ENCODE peak calls at places on chromosome 17, in ten cellular contexts. N is uterus, W is lung, O is endodermal cell, S is heart left ventricle, U is iPS DF 6.9, Q is heart right ventricle, P is IMR-90, R is spleen, V is endothelial cell of umbilical vein. H is an unnamed sample. For H3K36me3 and H3K4me1, the result is how much of the 10 kb centered on the place peaks cover.

GRCh38 chr17:68161644-68162428 is 86.0 kb upstream of the AMZ2 start:
- DNase-seq in W (no peak), Q (peak), R (no peak), U (no peak), V (no peak), S (peak), N (no peak), O (peak), P (no peak), H (no peak)

GRCh38 chr17:42061641-42062487 is 11.5 kb upstream of the C17orf113 start:
- DNase-seq in W (no peak), U (no peak), R (no peak), Q (no peak), N (no peak), P (no peak), V (no peak), O (peak), S (no peak), H (no peak)

GRCh38 chr17:1707107-1707506 is 3.1 kb downstream of the TLCD2 start:
- DNase-seq in U (no peak), R (no peak), Q (no peak), P (no peak), O (no peak), W (no peak), N (no peak), V (no peak), S (no peak), H (no peak)

GRCh38 chr17:1511756-1512321 is 4.6 kb downstream of the INPP5K start:
- DNase-seq in Q (peak), P (no peak), V (peak), S (peak), R (no peak), N (no peak), W (peak), U (no peak), O (peak), H (no peak)

GRCh38 chr17:27751622-27752490 is 48.5 kb downstream of the NOS2 start:
- DNase-seq in V (no peak), U (no peak), N (no peak), W (no peak), R (no peak), O (no peak), S (no peak), Q (no peak), P (no peak), H (no peak)

GRCh38 chr17:13024526-13025263 is 6.9 kb upstream of the ELAC2 start:
- DNase-seq in N (peak), Q (peak), W (peak), P (peak), U (no peak), R (peak), V (peak), S (peak), O (peak), H (peak)

GRCh38 chr17:2421315-2422147 is 20.7 kb upstream of the MNT start:
- DNase-seq in O (peak), S (no peak), W (no peak), P (peak), U (no peak), N (no peak), V (no peak), Q (no peak), R (no peak), H (no peak)

GRCh38 chr17:62720126-62720850 is 87.8 kb downstream of the MARCHF10 start:
- DNase-seq in U (no peak), W (no peak), N (no peak), R (no peak), Q (no peak), O (peak), S (no peak), V (peak), P (no peak), H (peak)

GRCh38 chr17:62966426-62967110 is 533 bp downstream of the TANC2 start:
- DNase-seq in R (peak), V (peak), O (peak), U (no peak), P (peak), N (peak), S (no peak), Q (peak), W (peak), H (no peak)

GRCh38 chr17:21425736-21426135 is 49.6 kb downstream of the KCNJ12 start:
- DNase-seq in V (no peak), Q (no peak), P (peak), O (peak), S (no peak), U (no peak), W (no peak), R (no peak), N (no peak), H (no peak)

GRCh38 chr17:32927724-32928526 is at the start of gene TMEM98:
- DNase-seq in U (no peak), R (no peak), W (no peak), O (peak), Q (peak), V (no peak), N (peak), P (peak), S (peak), H (no peak)

GRCh38 chr17:488993-489757 is 136.6 kb upstream of the RPH3AL start:
- DNase-seq in Q (no peak), U (no peak), S (peak), P (peak), V (peak), W (no peak), R (no peak), O (peak), N (peak), H (peak)

GRCh38 chr17:65850486-65850885 is 289.0 kb upstream of the AXIN2 start:
- DNase-seq in U (no peak), R (no peak), N (no peak), O (no peak), P (peak), Q (no peak), S (no peak), V (no peak), W (no peak), H (no peak)

GRCh38 chr17:36816214-36816613 is 121.1 kb upstream of the LHX1 start:
- DNase-seq in O (no peak), U (no peak), N (no peak), V (no peak), Q (no peak), R (no peak), W (no peak), P (no peak), S (no peak), H (no peak)

GRCh38 chr17:36818134-36818825 is 119.0 kb upstream of the LHX1 start:
- DNase-seq in U (no peak), N (no peak), W (no peak), S (no peak), V (no peak), R (no peak), Q (no peak), P (no peak), O (no peak), H (no peak)

GRCh38 chr17:36814958-36815357 is 122.3 kb upstream of the LHX1 start:
- DNase-seq in V (no peak), S (no peak), N (no peak), O (peak), U (no peak), P (no peak), W (no peak), Q (no peak), R (no peak), H (no peak)

GRCh38 chr17:36816889-36817288 is 120.4 kb upstream of the LHX1 start:
- DNase-seq in R (peak), P (no peak), Q (no peak), W (no peak), V (no peak), S (no peak), O (no peak), N (no peak), U (no peak), H (no peak)

DNA sequence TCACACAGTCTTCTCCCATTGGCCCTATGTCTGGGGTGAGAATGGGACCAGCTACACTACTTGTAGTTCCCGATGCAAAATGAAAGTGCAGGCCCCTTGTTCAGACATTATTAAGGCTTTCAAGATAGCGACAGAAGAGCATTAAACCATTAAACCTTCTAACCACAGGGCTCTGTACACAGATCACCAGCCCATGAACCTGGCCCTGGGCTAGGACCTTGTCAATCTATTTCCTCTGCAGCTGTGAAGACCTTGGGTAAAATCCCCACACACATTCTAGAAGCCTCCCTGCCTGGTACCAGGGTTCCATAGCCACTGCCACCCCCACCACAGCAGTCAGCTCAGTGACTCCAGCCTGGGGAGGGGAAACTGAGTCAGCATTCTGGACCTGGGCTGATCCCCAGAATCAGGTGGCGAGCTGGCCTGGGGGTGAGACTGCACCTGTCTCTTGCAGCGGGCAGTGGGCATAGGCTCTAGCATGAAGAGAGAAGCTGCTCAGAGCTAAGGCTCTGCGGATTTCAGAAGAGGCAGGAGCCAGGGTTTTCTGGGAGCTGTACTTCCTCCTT is 119.7 kb upstream of the LHX1 start:
- DNase-seq in U (no peak), N (no peak), O (no peak), Q (no peak), R (no peak), W (no peak), P (no peak), V (no peak), S (no peak), H (no peak)
- H3K36me3 ChIP-seq in U (under half), N (under half), O (under half), Q (under half), R (under half), W (under half), P (under half), V (under half), S (under half), H (under half)

GRCh38 chr17:82218349-82219075 is 5.9 kb upstream of the CCDC57 start:
- DNase-seq in N (no peak), O (peak), W (no peak), U (no peak), P (no peak), V (no peak), Q (no peak), S (peak), R (peak), H (no peak)
- H3K4me1 ChIP-seq in N (under half), O (under half), W (under half), U (under half), P (under half), V (under half), Q (half or more), S (under half), R (under half), H (half or more)

GRCh38 chr17:48056246-48056745 is 8.1 kb downstream of the NFE2L1 start:
- DNase-seq in Q (no peak), V (no peak), R (peak), O (no peak), U (no peak), P (no peak), W (no peak), S (peak), N (no peak), H (no peak)

GRCh38 chr17:48053758-48054237 is 5.6 kb downstream of the NFE2L1 start:
- DNase-seq in N (no peak), O (no peak), P (no peak), Q (no peak), S (no peak), W (no peak), V (no peak), U (no peak), R (no peak), H (no peak)

GRCh38 chr17:48055531-48056245 is 7.5 kb downstream of the NFE2L1 start:
- DNase-seq in R (peak), U (peak), S (no peak), P (peak), N (no peak), V (no peak), W (no peak), Q (no peak), O (peak), H (no peak)

GRCh38 chr17:48052956-48053757 is 5.0 kb downstream of the NFE2L1 start:
- DNase-seq in W (no peak), S (peak), P (peak), R (peak), Q (peak), U (no peak), O (peak), N (peak), V (peak), H (no peak)

DNA sequence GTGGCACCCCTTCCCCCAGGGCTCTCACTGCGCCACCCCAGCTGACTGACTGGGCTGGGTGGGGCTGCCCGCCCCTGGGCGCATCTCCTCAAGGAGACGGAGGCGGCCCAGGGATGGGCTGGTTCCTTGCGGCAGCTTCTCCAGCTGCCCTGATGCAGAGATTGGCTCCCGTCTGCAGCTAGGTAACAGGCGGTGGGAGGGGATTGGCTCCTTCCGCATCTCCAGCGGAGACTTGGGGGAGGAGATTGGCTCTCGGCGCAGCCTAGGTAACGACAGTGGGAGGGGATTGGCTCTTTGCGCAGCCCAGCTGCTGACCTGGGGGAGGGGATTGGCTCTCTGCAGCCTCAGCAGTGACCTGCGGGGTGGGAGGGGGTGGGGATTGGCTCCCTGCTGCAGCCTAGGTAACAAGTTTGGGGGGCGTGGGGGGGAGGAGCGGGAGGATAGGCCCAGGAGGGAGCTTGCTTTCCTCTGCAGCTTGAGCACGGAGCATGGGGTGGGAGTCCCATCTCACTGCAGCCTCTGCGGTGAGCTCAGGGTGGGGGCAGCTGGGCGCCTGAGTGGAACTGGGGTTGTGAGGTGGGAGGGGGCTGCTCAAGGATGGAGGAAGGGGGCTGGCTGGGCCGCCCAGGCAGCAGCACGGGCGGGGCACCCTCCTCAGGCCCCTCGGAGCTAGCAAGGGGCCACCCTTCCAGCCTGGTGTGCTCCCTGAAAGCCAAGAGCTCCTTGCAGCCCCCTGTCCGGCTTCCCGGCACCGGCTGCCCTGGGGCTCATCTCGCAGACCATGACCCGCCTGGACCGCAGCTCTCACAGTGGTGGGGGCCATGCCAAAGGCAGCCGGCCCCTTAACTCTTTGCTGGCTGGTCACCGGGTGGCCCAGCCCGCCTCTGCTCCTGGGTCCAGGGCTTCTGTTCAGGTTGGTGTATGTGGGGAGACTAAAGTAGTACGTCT is 6.4 kb downstream of the NFE2L1 start:
- DNase-seq in P (peak), O (peak), Q (peak), U (peak), R (peak), W (peak), V (no peak), S (peak), N (peak), H (no peak)
- H3K4me3 ChIP-seq in P (no peak), O (peak), Q (no peak), U (peak), R (peak), W (no peak), V (no peak), S (peak), N (peak), H (no peak)

DNA sequence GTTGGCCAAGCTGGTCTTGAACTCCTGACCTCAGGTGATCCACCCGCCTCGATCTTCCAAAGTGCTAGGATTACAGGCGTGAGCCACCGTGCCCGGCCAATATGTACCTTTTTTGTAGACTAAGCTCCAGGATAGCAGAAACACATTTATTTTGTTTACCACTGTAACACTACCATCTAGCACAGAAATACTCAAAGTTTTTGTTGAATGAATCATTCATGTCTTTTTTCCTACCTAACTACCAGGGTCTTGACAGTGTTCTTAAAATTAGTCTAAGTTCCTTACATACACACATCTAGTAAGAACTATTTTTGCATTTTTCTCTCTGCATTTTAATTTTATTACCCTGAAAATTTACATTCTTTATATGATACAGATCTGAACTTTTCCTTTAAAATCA is 44.4 kb downstream of the AKAP10 start:
- DNase-seq in Q (no peak), V (no peak), P (peak), N (no peak), U (no peak), S (no peak), R (no peak), O (no peak), W (no peak), H (peak)
- H3K36me3 ChIP-seq in Q (under half), V (under half), P (under half), N (under half), U (under half), S (under half), R (under half), O (half or more), W (under half), H (half or more)

GRCh38 chr17:8154608-8155152 is 2.5 kb upstream of the PER1 start:
- DNase-seq in U (no peak), Q (no peak), V (no peak), S (no peak), O (no peak), W (no peak), P (no peak), R (no peak), N (no peak), H (no peak)
- H3K4me1 ChIP-seq in U (under half), Q (half or more), V (under half), S (half or more), O (under half), W (under half), P (under half), R (half or more), N (under half), H (half or more)

GRCh38 chr17:40067710-40068109 is 4.9 kb downstream of the THRA start:
- DNase-seq in U (no peak), R (no peak), V (no peak), S (no peak), P (no peak), Q (no peak), N (no peak), W (no peak), O (no peak), H (no peak)

GRCh38 chr17:40068129-40068581 is 5.4 kb downstream of the THRA start:
- DNase-seq in N (no peak), S (peak), V (no peak), R (no peak), U (no peak), O (peak), P (no peak), W (no peak), Q (peak), H (no peak)

GRCh38 chr17:40068917-40069750 is 6.4 kb downstream of the THRA start:
- DNase-seq in W (peak), N (peak), R (peak), S (peak), U (no peak), P (peak), O (peak), Q (peak), V (peak), H (peak)

GRCh38 chr17:40069751-40070643 is 7.2 kb downstream of the THRA start:
- DNase-seq in N (peak), P (peak), O (peak), U (no peak), Q (peak), V (peak), S (peak), W (no peak), R (no peak), H (peak)

GRCh38 chr17:40068584-40068916 is 5.8 kb downstream of the THRA start:
- DNase-seq in R (no peak), S (no peak), V (no peak), U (no peak), W (no peak), O (peak), P (no peak), Q (no peak), N (no peak), H (peak)
- H3K4me3 ChIP-seq in R (peak), S (peak), V (no peak), U (no peak), W (no peak), O (no peak), P (peak), Q (no peak), N (peak), H (peak)

DNA sequence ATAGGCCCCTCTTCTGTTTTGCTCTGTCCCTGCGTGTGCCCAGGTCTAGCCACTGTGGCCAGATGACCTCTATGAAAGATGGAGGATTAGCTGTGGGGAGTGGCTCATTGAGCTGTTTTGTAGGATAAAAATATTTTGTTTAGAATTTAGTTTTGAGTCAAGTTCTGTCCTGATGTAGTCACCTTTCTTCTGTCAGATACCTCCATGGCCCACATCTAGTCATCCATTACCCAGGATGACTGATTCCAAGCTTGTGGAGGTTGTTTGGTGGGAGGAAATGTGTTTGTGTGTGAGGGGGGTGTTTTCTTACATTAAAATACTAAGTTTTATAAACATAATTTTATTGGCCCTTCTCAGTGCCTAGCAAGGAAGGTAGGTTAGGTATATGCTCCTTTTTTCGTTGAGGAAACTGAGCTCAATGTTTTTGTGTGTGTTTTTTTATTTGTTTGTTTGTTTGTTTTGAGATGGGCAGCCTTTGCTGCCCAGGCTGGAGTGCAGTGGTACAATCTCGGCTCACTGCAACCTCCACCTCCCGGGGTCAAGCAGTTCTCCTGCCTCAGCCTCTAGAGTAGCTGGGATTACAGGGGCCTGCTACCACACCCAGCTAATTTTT is 16.3 kb downstream of the SNX11 start:
- DNase-seq in P (no peak), R (no peak), Q (no peak), O (no peak), V (no peak), U (no peak), S (no peak), W (no peak), N (no peak), H (no peak)
- H3K36me3 ChIP-seq in P (under half), R (under half), Q (under half), O (under half), V (under half), U (under half), S (under half), W (under half), N (under half), H (half or more)

GRCh38 chr17:73168667-73169066 is 3.9 kb downstream of the SSTR2 start:
- DNase-seq in P (no peak), R (no peak), V (no peak), O (no peak), S (no peak), W (no peak), U (no peak), N (no peak), Q (no peak), H (no peak)
- H3K4me1 ChIP-seq in P (under half), R (under half), V (under half), O (under half), S (under half), W (under half), U (under half), N (under half), Q (under half), H (under half)

H was measured in SJSA1.